ENCODE peak calls at places on chromosomes 6 and 20, in seven cellular contexts. W is HepG2, Q is vagina, L is suprapubic skin, P is upper lobe of left lung, Y is spleen, G is HCT116. F is an unnamed sample.

GRCh38 chr20:45934046-45934586 is 367 bp upstream of the PCIF1 start:
- DNase-seq in W (no peak), Q (no peak), L (no peak), P (no peak), Y (peak; percentile 94), G (peak; percentile 15), F (no peak)

GRCh38 chr20:14925286-14925685 is 587.9 kb upstream of the FLRT3 start:
- DNase-seq in W (no peak), Q (no peak), L (no peak), P (no peak), Y (no peak), G (no peak), F (no peak)

GRCh38 chr20:50356522-50356880 is 153.7 kb upstream of the PTPN1 start:
- DNase-seq in W (no peak), Q (no peak), L (no peak), P (no peak), Y (no peak), G (no peak), F (no peak)

GRCh38 chr6:109299695-109300564 is 82.3 kb downstream of the CD164 start:
- DNase-seq in W (no peak), Q (no peak), L (no peak), P (no peak), Y (no peak), G (no peak), F (no peak)

GRCh38 chr6:39490120-39490519 is 167.6 kb upstream of the KCNK16 start:
- DNase-seq in W (no peak), Q (no peak), L (no peak), P (no peak), Y (no peak), G (no peak), F (no peak)

GRCh38 chr6:167141667-167142432 is 15.9 kb downstream of the GPR31 start:
- DNase-seq in W (peak; percentile 58), Q (no peak), L (no peak), P (peak; percentile 90), Y (peak; percentile 90), G (peak; percentile 24), F (no peak)

GRCh38 chr6:80543598-80544181 is 437.2 kb downstream of the BCKDHB start:
- DNase-seq in W (no peak), Q (no peak), L (no peak), P (no peak), Y (no peak), G (no peak), F (no peak)

GRCh38 chr20:48718914-48719578 is 108.8 kb downstream of the PREX1 start:
- DNase-seq in W (no peak), Q (no peak), L (no peak), P (no peak), Y (peak; percentile 88), G (no peak), F (no peak)

GRCh38 chr6:26031151-26031594 is 56.1 kb upstream of the HFE start:
- DNase-seq in W (no peak), Q (no peak), L (no peak), P (no peak), Y (no peak), G (no peak), F (no peak)

GRCh38 chr6:14550817-14551216 is 433.2 kb downstream of the CD83 start:
- DNase-seq in W (no peak), Q (no peak), L (no peak), P (no peak), Y (no peak), G (no peak), F (no peak)

GRCh38 chr6:160300076-160300695 is 41.6 kb upstream of the SLC22A2 start:
- DNase-seq in W (peak; percentile 28), Q (no peak), L (no peak), P (peak; percentile 33), Y (no peak), G (no peak), F (no peak)

GRCh38 chr6:144259988-144260387 is 25.1 kb upstream of the UTRN start:
- DNase-seq in W (no peak), Q (no peak), L (no peak), P (no peak), Y (no peak), G (no peak), F (no peak)

GRCh38 chr6:133837801-133838349 is 51.0 kb upstream of the TCF21 start:
- DNase-seq in W (peak; percentile 56), Q (no peak), L (no peak), P (peak; percentile 87), Y (peak; percentile 80), G (peak; percentile 68), F (peak; percentile 42)

GRCh38 chr20:52432740-52433139 is 241.2 kb upstream of the ZFP64 start:
- DNase-seq in W (no peak), Q (no peak), L (no peak), P (no peak), Y (no peak), G (no peak), F (no peak)

GRCh38 chr20:48106428-48106827 is 321.1 kb upstream of the SULF2 start:
- DNase-seq in W (no peak), Q (no peak), L (no peak), P (no peak), Y (no peak), G (no peak), F (no peak)

GRCh38 chr6:1215884-1216487 is 95.9 kb upstream of the FOXQ1 start:
- DNase-seq in W (no peak), Q (no peak), L (no peak), P (no peak), Y (no peak), G (no peak), F (no peak)

GRCh38 chr20:56998438-56998837 is 268.0 kb downstream of the BMP7 start:
- DNase-seq in W (no peak), Q (no peak), L (no peak), P (no peak), Y (no peak), G (no peak), F (no peak)

GRCh38 chr20:12682613-12683012 is 326.2 kb upstream of the SPTLC3 start:
- DNase-seq in W (no peak), Q (no peak), L (no peak), P (no peak), Y (no peak), G (no peak), F (no peak)

DNA sequence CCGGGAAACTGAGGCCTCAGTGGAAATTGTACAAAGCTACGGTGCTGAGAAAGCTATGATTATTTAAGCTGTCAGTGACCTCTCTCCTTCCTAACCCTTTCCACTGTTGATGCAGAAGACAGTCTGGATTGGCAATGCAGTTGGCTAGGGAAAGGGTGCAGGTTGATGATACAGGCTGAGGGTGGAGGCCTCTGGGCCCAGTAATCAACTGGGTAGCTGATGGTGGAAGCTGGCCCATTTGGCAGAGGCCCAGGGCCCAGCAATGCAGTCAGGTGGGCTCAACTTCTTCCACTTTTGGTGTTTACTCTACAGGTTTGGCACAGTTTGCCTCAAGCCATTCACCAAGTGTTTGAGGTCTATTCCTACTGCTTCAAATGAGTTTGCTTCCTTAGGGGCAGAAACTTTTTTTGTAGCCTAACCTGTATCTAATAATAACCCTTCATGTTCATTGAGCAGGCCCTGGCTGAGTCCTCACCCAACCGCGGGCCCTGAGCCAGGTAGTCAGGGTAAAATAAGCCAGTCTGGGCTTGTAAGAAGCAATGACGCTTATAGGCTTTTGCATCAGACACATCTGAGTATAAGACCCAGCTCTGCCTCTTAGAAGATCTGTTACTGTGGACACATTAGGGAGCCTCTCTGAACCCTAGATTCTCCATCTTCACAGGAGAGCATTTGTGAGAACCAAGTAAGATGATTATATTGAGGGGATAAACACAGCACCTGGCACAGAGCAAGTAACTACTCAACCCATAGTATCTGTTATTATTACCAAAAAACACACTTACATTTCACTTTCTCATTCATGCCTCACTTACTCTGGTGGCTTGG is 12.0 kb downstream of the BCL2L1 start:
- DNase-seq in W (no peak), Q (no peak), L (peak; percentile 70), P (no peak), Y (no peak), G (no peak), F (no peak)
- H3K36me3 ChIP-seq in W (peaks cover 89% of the 10 kb centered on the region), Q (no peaks in the 10 kb centered on the region), L (peaks cover 22% of the 10 kb centered on the region), P (peaks cover 16% of the 10 kb centered on the region), Y (peaks cover 100% of the 10 kb centered on the region), G (peaks cover 6% of the 10 kb centered on the region), F (no peaks in the 10 kb centered on the region)

GRCh38 chr6:158772172-158772571 is 47.0 kb downstream of the EZR start:
- DNase-seq in W (no peak), Q (no peak), L (no peak), P (no peak), Y (no peak), G (no peak), F (no peak)
- TF ChIP-seq POLR2A in W (no peak), Q (no peak), L (no peak), P (no peak), Y (no peak), G (no peak), F (no peak)

DNA sequence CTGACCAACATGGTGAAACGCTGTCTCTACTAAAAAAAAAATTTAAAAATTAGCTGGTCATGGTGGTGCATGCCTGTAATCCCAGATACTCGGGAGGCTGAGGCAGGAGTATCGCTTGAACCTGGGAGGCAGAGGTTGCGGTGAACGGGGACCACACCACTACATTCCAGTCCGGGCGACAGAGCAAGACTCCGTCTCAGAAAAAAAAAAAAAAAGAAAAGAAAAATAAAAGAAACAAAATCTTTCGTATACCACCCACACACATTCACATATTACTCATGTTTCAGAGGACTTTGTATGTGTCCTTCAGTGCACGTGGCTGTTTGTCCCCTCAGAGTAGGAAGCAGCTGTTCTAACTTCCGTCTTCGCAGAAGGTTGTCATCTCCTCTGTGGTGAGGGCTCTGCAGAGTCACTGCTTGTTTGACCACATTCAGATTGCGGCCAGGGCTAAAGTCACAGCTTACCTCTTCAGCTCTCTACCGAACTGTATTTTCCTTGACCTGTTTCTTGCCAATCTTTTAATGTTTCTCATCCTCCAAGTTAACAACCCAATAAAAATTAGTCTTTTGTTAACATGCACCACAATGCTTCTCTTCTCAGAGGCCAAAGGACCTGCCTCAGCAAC is 36.6 kb upstream of the HIVEP1 start:
- DNase-seq in W (no peak), Q (no peak), L (no peak), P (no peak), Y (peak; percentile 79), G (no peak), F (no peak)
- TF ChIP-seq POLR2AphosphoS5 in W (no peak), Q (no peak), L (no peak), P (no peak), Y (peak; percentile 84), G (no peak), F (no peak)

DNA sequence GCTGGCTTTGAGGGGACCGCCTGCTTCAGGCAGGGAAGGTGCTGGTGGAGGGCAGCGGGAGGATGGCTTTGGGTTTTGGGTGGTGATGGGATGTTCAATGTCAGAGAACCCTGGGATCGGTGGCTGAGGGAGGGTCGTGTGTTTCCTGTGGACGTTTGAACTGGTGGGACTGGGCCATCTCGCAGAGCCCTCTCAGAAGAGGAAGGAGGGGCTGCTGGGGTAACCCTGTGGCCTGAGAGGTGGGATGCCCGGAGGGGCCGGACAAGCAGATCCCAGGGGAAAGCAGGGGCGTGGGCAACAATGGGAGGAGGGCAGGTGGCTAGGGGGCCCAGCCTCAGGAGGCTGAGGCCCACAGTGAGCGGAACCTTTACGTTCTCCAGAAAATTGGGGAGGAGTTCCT is 34.9 kb downstream of the PYGB start:
- DNase-seq in W (no peak), Q (no peak), L (peak; percentile 52), P (no peak), Y (no peak), G (no peak), F (peak; percentile 47)
- H3K36me3 ChIP-seq in W (peaks cover 94% of the 10 kb centered on the region), Q (no peaks in the 10 kb centered on the region), L (peaks cover 98% of the 10 kb centered on the region), P (peaks cover 99% of the 10 kb centered on the region), Y (peaks cover 100% of the 10 kb centered on the region), G (peaks cover 8% of the 10 kb centered on the region), F (peaks cover 15% of the 10 kb centered on the region)

GRCh38 chr6:36852481-36853147 is 13.4 kb upstream of the CPNE5 start:
- DNase-seq in W (peak; percentile 78), Q (no peak), L (peak; percentile 57), P (no peak), Y (no peak), G (no peak), F (no peak)
- TF ChIP-seq POLR2A in W (peak; percentile 12), Q (no peak), L (no peak), P (no peak), Y (no peak), G (no peak), F (no peak)

F was measured in breast epithelium.